ENCODE peak calls at places on chromosomes 16 and 17, in eight cellular contexts. E is AG08396; A is NCI-H460; I is CD4-positive, CD25-positive, alpha-beta regulatory T cell; L is activated naive CD4-positive, alpha-beta T cell; C is AG09319; F is stimulated activated CD8-positive, alpha-beta memory T cell treated with anti-CD3 and anti-CD28 coated beads, Interleukin-15, amount 100 ng/mL, for 24 hours; G is GOT3. T is an unnamed sample.

GRCh38 chr17:37358098-37358829 is 17.5 kb upstream of the C17orf78 start:
- DNase-seq in E (peak; percentile 68), A (peak; percentile 25), I (no peak), L (no peak), C (no peak), F (peak; percentile 3), G (no peak), T (peak; percentile 13)

GRCh38 chr17:2123467-2124251 is 68.8 kb downstream of the HIC1 start:
- DNase-seq in E (peak; percentile 26), A (no peak), I (no peak), L (no peak), C (no peak), F (no peak), G (no peak), T (no peak)

GRCh38 chr17:63398680-63399079 is 47.4 kb downstream of the CYB561 start:
- DNase-seq in E (no peak), A (no peak), I (no peak), L (no peak), C (no peak), F (no peak), G (no peak), T (no peak)

GRCh38 chr16:3246002-3246401 is 10.4 kb downstream of the MEFV start:
- DNase-seq in E (no peak), A (no peak), I (no peak), L (no peak), C (no peak), F (no peak), G (no peak), T (no peak)

GRCh38 chr17:58870747-58871146 is 115.1 kb downstream of the PPM1E start:
- DNase-seq in E (no peak), A (no peak), I (no peak), L (no peak), C (no peak), F (no peak), G (no peak), T (no peak)

GRCh38 chr17:22102177-22102576 is 409.9 kb downstream of the KCNJ18 start:
- DNase-seq in E (no peak), A (no peak), I (no peak), L (no peak), C (no peak), F (no peak), G (no peak), T (no peak)

GRCh38 chr16:85383836-85384825 is 229.0 kb upstream of the GSE1 start:
- DNase-seq in E (no peak), A (no peak), I (no peak), L (no peak), C (no peak), F (no peak), G (no peak), T (no peak)

GRCh38 chr16:17515421-17516210 is 44.9 kb upstream of the XYLT1 start:
- DNase-seq in E (peak; percentile 50), A (no peak), I (no peak), L (no peak), C (no peak), F (no peak), G (no peak), T (peak; percentile 29)

GRCh38 chr16:814974-815373 is 14.4 kb upstream of the GNG13 start:
- DNase-seq in E (peak; percentile 74), A (no peak), I (no peak), L (no peak), C (no peak), F (no peak), G (no peak), T (no peak)

GRCh38 chr17:30495586-30495985 is 18.4 kb downstream of the GOSR1 start:
- DNase-seq in E (no peak), A (no peak), I (no peak), L (no peak), C (no peak), F (no peak), G (no peak), T (no peak)

GRCh38 chr16:50596762-50597450 is 48.7 kb downstream of the NKD1 start:
- DNase-seq in E (no peak), A (no peak), I (no peak), L (no peak), C (no peak), F (no peak), G (no peak), T (no peak)

GRCh38 chr17:46193246-46193625 is at the start of gene KANSL1:
- DNase-seq in E (peak; percentile 98), A (peak; percentile 90), I (peak; percentile 88), L (peak; percentile 75), C (peak; percentile 75), F (peak; percentile 62), G (peak; percentile 51), T (peak; percentile 98)